ENCODE peak calls at places on chromosome 9, in ten cellular contexts. P is hepatic stellate cell; D is BJ; U is activated CD4-positive, alpha-beta memory T cell treated with anti-CD3 and anti-CD28 coated beads for 36 hours; A is hippocampal formation; Q is chondrocyte; X is NCI-H510A; K is NCI-H187; Z is foreskin fibroblast; M is putamen. G is an unnamed sample.

GRCh38 chr9:34796924-34797323 is 87.0 kb upstream of the CCL21 start:
- DNase-seq in X (no peak), Z (no peak), Q (no peak), D (no peak), M (no peak), K (no peak), A (no peak), U (no peak), P (no peak), G (no peak)

GRCh38 chr9:95015569-95015968 is 289.1 kb downstream of the AOPEP start:
- DNase-seq in Z (no peak), D (no peak), P (no peak), A (no peak), K (no peak), M (no peak), U (no peak), X (no peak), Q (no peak), G (no peak)

GRCh38 chr9:130918102-130918869 is 20.8 kb downstream of the FIBCD1 start:
- DNase-seq in Q (no peak), D (no peak), A (no peak), Z (no peak), P (no peak), U (no peak), K (no peak), M (no peak), X (no peak), G (no peak)

GRCh38 chr9:107684224-107684623 is 194.7 kb upstream of the KLF4 start:
- DNase-seq in P (peak; percentile 12), D (no peak), U (no peak), M (no peak), A (no peak), K (no peak), Z (peak; percentile 69), X (no peak), Q (no peak), G (no peak)

GRCh38 chr9:90007516-90008430 is 403.0 kb downstream of the GADD45G start:
- DNase-seq in Z (peak; percentile 2), P (peak; percentile 62), K (no peak), M (no peak), D (peak; percentile 38), A (no peak), Q (no peak), U (no peak), X (no peak), G (no peak)

GRCh38 chr9:19551124-19551929 is 142.5 kb downstream of the ACER2 start:
- DNase-seq in Q (no peak), P (no peak), M (no peak), Z (no peak), D (no peak), X (no peak), A (no peak), K (no peak), U (no peak), G (no peak)

GRCh38 chr9:27365977-27366376 is 69.0 kb upstream of the EQTN start:
- DNase-seq in U (peak; percentile 73), A (no peak), X (no peak), M (no peak), D (no peak), Z (no peak), Q (no peak), P (no peak), K (no peak), G (no peak)

GRCh38 chr9:68978054-68978453 is 35.9 kb downstream of the PRKACG start:
- DNase-seq in M (no peak), Z (no peak), X (no peak), U (no peak), K (no peak), P (no peak), Q (no peak), A (no peak), D (no peak), G (no peak)

GRCh38 chr9:87676976-87677775 is 48.7 kb upstream of the CTSL start:
- DNase-seq in P (no peak), A (peak; percentile 10), K (no peak), M (no peak), U (no peak), X (no peak), D (no peak), Z (peak; percentile 48), Q (no peak), G (peak; percentile 6)

GRCh38 chr9:77063645-77064285 is 44.3 kb downstream of the FOXB2 start:
- DNase-seq in A (no peak), X (no peak), K (no peak), D (peak; percentile 47), M (no peak), U (no peak), P (no peak), Z (peak; percentile 78), Q (no peak), G (no peak)

GRCh38 chr9:128656416-128657343 is at the start of gene DYNC2I2:
- DNase-seq in D (peak; percentile 60), M (peak; percentile 92), X (peak; percentile 80), P (peak; percentile 99), U (peak; percentile 97), A (peak; percentile 88), Z (peak; percentile 98), Q (peak; percentile 98), K (peak; percentile 35), G (peak; percentile 98)

GRCh38 chr9:69380811-69381210 is 55.8 kb downstream of the ENTREP1 start:
- DNase-seq in P (peak; percentile 42), X (no peak), K (no peak), M (no peak), A (no peak), U (no peak), Z (peak; percentile 34), Q (no peak), D (no peak), G (no peak)

GRCh38 chr9:119544492-119544891 is 175.3 kb upstream of the BRINP1 start:
- DNase-seq in U (no peak), D (no peak), M (no peak), K (no peak), P (no peak), A (no peak), X (no peak), Z (no peak), Q (no peak), G (no peak)

GRCh38 chr9:91047529-91047928 is 245.9 kb downstream of the SYK start:
- DNase-seq in M (no peak), K (no peak), P (no peak), Q (no peak), X (no peak), Z (no peak), A (no peak), D (no peak), U (peak; percentile 82), G (no peak)

GRCh38 chr9:93011114-93011513 is 47.4 kb upstream of the SUSD3 start:
- DNase-seq in D (no peak), P (no peak), M (no peak), A (no peak), Q (no peak), X (no peak), U (no peak), K (no peak), Z (no peak), G (peak; percentile 15)

GRCh38 chr9:16459421-16460148 is 410.9 kb downstream of the BNC2 start:
- DNase-seq in X (no peak), P (no peak), Q (no peak), Z (no peak), U (no peak), A (no peak), K (no peak), D (no peak), M (no peak), G (no peak)

GRCh38 chr9:34997375-34997774 is 7.8 kb downstream of the DNAJB5 start:
- DNase-seq in K (no peak), D (no peak), P (peak; percentile 0), Q (no peak), A (no peak), M (no peak), X (no peak), Z (no peak), U (no peak), G (peak; percentile 2)

GRCh38 chr9:135198889-135199288 is 111.4 kb downstream of the OLFM1 start:
- DNase-seq in K (peak; percentile 73), A (no peak), M (no peak), Z (no peak), X (no peak), Q (no peak), U (no peak), P (no peak), D (no peak), G (no peak)

GRCh38 chr9:121858788-121859187 is 207.4 kb downstream of the DAB2IP start:
- DNase-seq in M (no peak), K (no peak), X (no peak), Z (no peak), Q (no peak), U (no peak), D (no peak), A (no peak), P (no peak), G (no peak)

GRCh38 chr9:87128008-87128623 is 180.8 kb upstream of the GAS1 start:
- DNase-seq in P (no peak), A (no peak), X (no peak), Q (no peak), Z (no peak), M (no peak), U (no peak), K (no peak), D (no peak), G (no peak)

GRCh38 chr9:135275163-135275925 is 187.9 kb downstream of the OLFM1 start:
- DNase-seq in Z (no peak), M (peak; percentile 21), A (peak; percentile 22), U (no peak), Q (no peak), P (no peak), K (no peak), D (no peak), X (no peak), G (no peak)

GRCh38 chr9:107751522-107752235 is 262.1 kb upstream of the KLF4 start:
- DNase-seq in M (no peak), D (no peak), K (no peak), P (peak; percentile 29), A (no peak), Q (no peak), X (no peak), Z (peak; percentile 79), U (no peak), G (no peak)

GRCh38 chr9:16726023-16726422 is 144.4 kb downstream of the BNC2 start:
- DNase-seq in P (no peak), D (no peak), A (no peak), K (no peak), U (no peak), Z (peak; percentile 48), X (no peak), M (no peak), Q (no peak), G (no peak)

GRCh38 chr9:130023147-130023787 is 19.7 kb downstream of the FNBP1 start:
- DNase-seq in Q (no peak), A (no peak), P (no peak), X (no peak), M (no peak), Z (no peak), D (no peak), K (no peak), U (no peak), G (no peak)

GRCh38 chr9:85038824-85039540 is 369.5 kb downstream of the NTRK2 start:
- DNase-seq in Z (no peak), M (peak; percentile 73), X (no peak), Q (no peak), A (peak; percentile 30), P (no peak), D (no peak), U (no peak), K (no peak), G (no peak)

GRCh38 chr9:70013598-70014196 is 30.0 kb upstream of the MAMDC2 start:
- DNase-seq in Z (peak; percentile 84), U (no peak), Q (no peak), P (no peak), M (no peak), A (no peak), X (peak; percentile 37), K (no peak), D (peak; percentile 28), G (peak; percentile 25)

GRCh38 chr9:385818-386398 is 171.2 kb downstream of the DOCK8 start:
- DNase-seq in K (peak; percentile 7), M (peak; percentile 49), D (peak; percentile 8), Z (peak; percentile 33), P (peak; percentile 40), X (peak; percentile 6), U (peak; percentile 45), A (peak; percentile 33), Q (no peak), G (peak; percentile 69)

G was measured in D341Med.